ENCODE peak calls at places on chromosomes 4 and X, in ten cellular contexts. W is psoas muscle; G is T-helper 17 cell; Q is neural progenitor cell; P is GM13976; U is activated CD8-positive, alpha-beta memory T cell treated with anti-CD3 and anti-CD28 coated beads for 48 hours; E is HT-29; D is HCT116; V is stimulated activated CD8-positive, alpha-beta memory T cell treated with anti-CD3 and anti-CD28 coated beads, Interleukin-7, amount 100 ng/mL, for 4 hours; M is right cardiac atrium. F is an unnamed sample.

GRCh38 chrX:84047339-84047738 is 140.7 kb downstream of the RPS6KA6 start:
- DNase-seq in D (no peak), U (no peak), Q (no peak), P (no peak), G (no peak), W (no peak), E (peak; percentile 6), V (no peak), M (peak; percentile 16), F (no peak)

GRCh38 chrX:29461039-29461438 is 754.3 kb upstream of the MAGEB2 start:
- DNase-seq in V (no peak), W (no peak), D (no peak), M (no peak), P (no peak), Q (no peak), G (no peak), U (no peak), E (no peak), F (no peak)

GRCh38 chrX:19193584-19193983 is 71.3 kb upstream of the ADGRG2 start:
- DNase-seq in V (no peak), Q (no peak), P (no peak), W (no peak), M (no peak), D (no peak), E (no peak), G (no peak), U (no peak), F (no peak)

GRCh38 chr4:54695359-54696149 is 37.8 kb downstream of the KIT start:
- DNase-seq in U (no peak), M (no peak), V (no peak), G (no peak), E (no peak), D (no peak), W (no peak), Q (peak; percentile 46), P (no peak), F (no peak)

GRCh38 chrX:54415534-54416350 is 24.5 kb upstream of the TSR2 start:
- DNase-seq in W (no peak), D (no peak), G (no peak), E (no peak), M (no peak), V (no peak), P (no peak), U (no peak), Q (peak; percentile 51), F (no peak)

GRCh38 chrX:70479197-70479969 is 34.7 kb downstream of the DLG3 start:
- DNase-seq in M (no peak), D (no peak), E (peak; percentile 51), U (no peak), G (no peak), P (no peak), Q (no peak), W (no peak), V (no peak), F (no peak)

GRCh38 chrX:103538728-103539127 is 19.4 kb upstream of the RAB40A start:
- DNase-seq in U (no peak), V (no peak), M (no peak), Q (no peak), E (no peak), P (no peak), G (no peak), D (no peak), W (no peak), F (no peak)

GRCh38 chrX:155857561-155857960 is 23.6 kb upstream of the VAMP7 start:
- DNase-seq in M (no peak), W (no peak), D (no peak), E (peak; percentile 23), Q (no peak), P (no peak), U (no peak), V (no peak), G (no peak), F (no peak)

GRCh38 chr4:93178279-93178678 is 650.3 kb upstream of the ATOH1 start:
- DNase-seq in W (no peak), V (no peak), M (no peak), G (no peak), D (no peak), E (no peak), P (no peak), U (no peak), Q (no peak), F (no peak)

GRCh38 chr4:62118558-62118957 is 918.4 kb downstream of the ADGRL3 start:
- DNase-seq in U (no peak), G (no peak), M (no peak), P (no peak), V (no peak), D (no peak), E (no peak), W (no peak), Q (no peak), F (no peak)

GRCh38 chrX:139931646-139932076 is 1.2 kb downstream of the ATP11C start:
- DNase-seq in D (no peak), M (no peak), G (no peak), E (no peak), P (peak; percentile 11), Q (no peak), V (no peak), U (peak; percentile 1), W (no peak), F (no peak)

GRCh38 chrX:15350329-15350996 is 15.1 kb upstream of the PIGA start:
- DNase-seq in G (no peak), W (no peak), P (no peak), D (no peak), E (no peak), M (no peak), Q (peak; percentile 75), V (no peak), U (no peak), F (no peak)

GRCh38 chr4:36133658-36134057 is 110.7 kb downstream of the ARAP2 start:
- DNase-seq in D (no peak), W (no peak), U (no peak), G (no peak), E (no peak), P (no peak), M (no peak), Q (peak; percentile 2), V (no peak), F (no peak)